ENCODE peak calls at places on chromosome 16, in five cellular contexts. Y is iPS-NIHi11, Q is A172, P is Peyer's patch, W is T follicular helper cell. I is an unnamed sample.

GRCh38 chr16:68781784-68782183 is 44.7 kb downstream of the CDH1 start:
- DNase-seq in P (no peak), W (no peak), Q (no peak), Y (no peak), I (no peak)

GRCh38 chr16:87391950-87392822 is at the start of gene MAP1LC3B:
- DNase-seq in Y (peak; percentile 96), W (peak; percentile 94), P (peak; percentile 96), Q (peak; percentile 89), I (peak; percentile 90)

GRCh38 chr16:54072237-54072636 is 214.3 kb downstream of the IRX3 start:
- DNase-seq in Y (no peak), Q (no peak), P (no peak), W (no peak), I (no peak)

GRCh38 chr16:12199524-12199923 is 223.0 kb downstream of the SNX29 start:
- DNase-seq in W (no peak), Q (no peak), P (no peak), Y (peak; percentile 74), I (no peak)

GRCh38 chr16:10181196-10182162 is 749 bp downstream of the GRIN2A start:
- DNase-seq in Y (peak; percentile 92), P (no peak), Q (no peak), W (no peak), I (peak; percentile 84)

GRCh38 chr16:13436641-13437423 is 483.1 kb upstream of the ERCC4 start:
- DNase-seq in Y (no peak), P (no peak), W (no peak), Q (peak; percentile 83), I (no peak)

GRCh38 chr16:30070490-30070889 is 4.9 kb downstream of the ALDOA start:
- DNase-seq in Q (no peak), Y (no peak), P (no peak), W (no peak), I (no peak)

GRCh38 chr16:55499951-55500350 is 8.9 kb upstream of the LPCAT2 start:
- DNase-seq in W (no peak), Y (no peak), Q (peak; percentile 94), P (no peak), I (peak; percentile 40)

GRCh38 chr16:29806096-29806579 is at the start of gene MAZ:
- DNase-seq in Q (peak; percentile 80), P (peak; percentile 74), Y (no peak), W (no peak), I (no peak)

GRCh38 chr16:86718118-86718517 is 139.8 kb downstream of the FOXL1 start:
- DNase-seq in W (no peak), Q (peak; percentile 24), Y (no peak), P (no peak), I (no peak)

GRCh38 chr16:74607310-74607966 is 524 bp upstream of the GLG1 start:
- DNase-seq in W (no peak), Q (no peak), P (no peak), Y (no peak), I (no peak)

GRCh38 chr16:1775846-1776671 is 3.1 kb upstream of the MRPS34 start:
- DNase-seq in W (no peak), Y (no peak), P (no peak), Q (no peak), I (peak; percentile 59)

GRCh38 chr16:54930034-54930938 is at the start of gene IRX5:
- DNase-seq in P (peak; percentile 20), Q (peak; percentile 92), Y (peak; percentile 76), W (no peak), I (peak; percentile 88)

GRCh38 chr16:86410076-86410475 is 100.3 kb upstream of the FOXF1 start:
- DNase-seq in W (no peak), Y (no peak), P (no peak), Q (no peak), I (no peak)

GRCh38 chr16:82728901-82729300 is 102.1 kb downstream of the CDH13 start:
- DNase-seq in W (no peak), Q (no peak), P (no peak), Y (no peak), I (no peak)

GRCh38 chr16:66254751-66255150 is 111.7 kb upstream of the CDH5 start:
- DNase-seq in P (no peak), Q (no peak), W (no peak), Y (no peak), I (no peak)

I was measured in WERI-Rb-1.